ENCODE peak calls at places on chromosomes 3 and 15, in four cellular contexts. E, R, C and O are unnamed samples.

GRCh38 chr15:39281094-39281493 is 299.8 kb upstream of the THBS1 start:
- DNase-seq in E (peak), R (no peak), C (no peak), O (no peak)

GRCh38 chr3:54138937-54139547 is 16.7 kb downstream of the CACNA2D3 start:
- DNase-seq in E (no peak), R (no peak), C (no peak), O (no peak)

GRCh38 chr3:47825590-47825989 is 22.7 kb downstream of the DHX30 start:
- DNase-seq in R (no peak), E (no peak), C (peak), O (no peak)

GRCh38 chr3:60770532-60770931 is 480.7 kb downstream of the FHIT start:
- DNase-seq in C (no peak), E (no peak), R (no peak), O (no peak)

GRCh38 chr15:96327155-96327741 is 3.3 kb upstream of the NR2F2 start:
- DNase-seq in R (no peak), C (peak), E (peak), O (peak)

GRCh38 chr15:65979837-65980236 is 110.5 kb downstream of the RAB11A start:
- DNase-seq in E (no peak), C (no peak), R (no peak), O (no peak)

GRCh38 chr3:77038928-77039605 is 832 bp upstream of the ROBO2 start:
- DNase-seq in E (peak), R (no peak), C (no peak), O (no peak)

GRCh38 chr3:190131329-190131728 is 10.6 kb upstream of the P3H2 start:
- DNase-seq in R (no peak), E (peak), C (no peak), O (no peak)

GRCh38 chr3:179666436-179667035 is 13.7 kb downstream of the USP13 start:
- DNase-seq in R (no peak), C (no peak), E (no peak), O (no peak)

GRCh38 chr15:59828871-59829270 is 139.8 kb upstream of the BNIP2 start:
- DNase-seq in C (no peak), R (no peak), E (no peak), O (no peak)

GRCh38 chr15:59830873-59831272 is 141.8 kb upstream of the BNIP2 start:
- DNase-seq in C (no peak), E (no peak), R (no peak), O (no peak)

GRCh38 chr15:59828262-59828661 is 139.1 kb upstream of the BNIP2 start:
- DNase-seq in C (no peak), R (no peak), E (no peak), O (no peak)

GRCh38 chr15:59830143-59830542 is 141.0 kb upstream of the BNIP2 start:
- DNase-seq in R (no peak), C (no peak), E (no peak), O (no peak)

DNA sequence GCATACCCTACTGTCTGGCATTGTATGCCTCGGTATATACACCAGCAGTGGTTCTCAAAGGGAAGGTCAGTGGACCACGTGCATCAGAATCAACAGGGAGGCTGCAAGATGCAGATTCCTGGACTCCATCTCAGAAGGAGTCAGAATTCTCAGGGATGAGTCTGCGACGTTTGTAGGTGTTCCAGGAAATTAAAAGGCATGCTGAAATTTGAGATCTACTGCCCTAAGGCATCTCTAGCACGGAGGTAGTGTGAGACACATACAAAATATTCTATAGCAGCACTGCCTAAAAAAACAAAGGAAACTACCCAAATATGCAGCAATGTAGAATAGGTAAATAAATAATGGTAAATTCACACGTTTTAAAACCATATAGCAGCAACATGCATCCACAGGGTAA is 136.8 kb upstream of the BNIP2 start:
- DNase-seq in C (no peak), R (no peak), E (no peak), O (no peak)
- TF ChIP-seq CHD1 in C (no peak), R (no peak), E (no peak), O (no peak)

GRCh38 chr15:74891469-74891868 is 1.6 kb downstream of the MPI start:
- DNase-seq in C (no peak), R (no peak), E (no peak), O (no peak)

GRCh38 chr15:74888716-74889115 is 1.1 kb upstream of the MPI start:
- DNase-seq in E (no peak), C (no peak), R (no peak), O (no peak)

GRCh38 chr15:74889882-74890768 is at the start of gene MPI:
- DNase-seq in C (peak), E (peak), R (no peak), O (no peak)

GRCh38 chr15:74892313-74892712 is 2.5 kb downstream of the MPI start:
- DNase-seq in E (no peak), R (no peak), C (no peak), O (no peak)

DNA sequence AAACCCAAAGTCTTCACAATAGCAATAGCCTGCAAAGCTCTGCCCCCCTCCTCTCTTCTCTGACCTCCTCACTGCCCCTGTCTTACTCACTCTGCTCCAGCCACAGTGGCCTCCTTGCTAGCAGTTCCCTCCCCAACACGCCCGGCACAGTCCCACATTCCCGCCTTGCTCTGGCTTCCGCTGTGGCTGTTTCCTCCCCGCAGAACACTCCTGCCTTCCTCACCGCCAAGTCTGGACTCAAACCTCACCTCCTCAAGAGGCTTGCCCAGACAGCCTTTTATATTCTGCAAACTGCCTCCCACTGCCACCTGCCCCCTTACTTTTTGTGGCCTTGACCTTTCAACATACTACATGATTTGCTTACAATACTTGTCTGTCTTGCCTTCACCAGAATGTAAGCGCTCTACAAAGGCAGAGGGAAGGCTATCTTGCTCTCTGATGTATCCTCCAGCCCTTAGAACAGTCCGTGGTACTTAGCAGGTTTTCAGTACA is 406 bp upstream of the MPI start:
- DNase-seq in C (peak), E (peak), R (no peak), O (no peak)
- TF ChIP-seq CHD1 in C (no peak), E (no peak), R (no peak), O (no peak)

GRCh38 chr3:170813261-170813660 is 56.7 kb downstream of the RPL22L1 start:
- DNase-seq in R (no peak), C (no peak), E (no peak), O (no peak)

GRCh38 chr3:170816341-170816740 is 53.7 kb downstream of the RPL22L1 start:
- DNase-seq in E (no peak), R (no peak), C (no peak), O (no peak)

GRCh38 chr3:170815340-170815739 is 54.7 kb downstream of the RPL22L1 start:
- DNase-seq in C (peak), E (no peak), R (no peak), O (no peak)

GRCh38 chr3:170814822-170815221 is 55.2 kb downstream of the RPL22L1 start:
- DNase-seq in E (no peak), R (no peak), C (no peak), O (no peak)

GRCh38 chr3:170815930-170816329 is 54.1 kb downstream of the RPL22L1 start:
- DNase-seq in C (no peak), E (no peak), R (no peak), O (no peak)
- TF ChIP-seq CHD1 in C (no peak), E (no peak), R (no peak), O (no peak)

GRCh38 chr3:170752571-170753155 is 117.3 kb downstream of the RPL22L1 start:
- DNase-seq in C (no peak), R (no peak), E (no peak), O (no peak)

GRCh38 chr3:170749765-170750477 is 120.1 kb downstream of the RPL22L1 start:
- DNase-seq in E (peak), C (no peak), R (no peak), O (no peak)

GRCh38 chr3:170750478-170750830 is 119.5 kb downstream of the RPL22L1 start:
- DNase-seq in C (no peak), R (no peak), E (no peak), O (no peak)

GRCh38 chr3:170751894-170752283 is 118.1 kb downstream of the RPL22L1 start:
- DNase-seq in C (no peak), E (peak), R (no peak), O (no peak)

DNA sequence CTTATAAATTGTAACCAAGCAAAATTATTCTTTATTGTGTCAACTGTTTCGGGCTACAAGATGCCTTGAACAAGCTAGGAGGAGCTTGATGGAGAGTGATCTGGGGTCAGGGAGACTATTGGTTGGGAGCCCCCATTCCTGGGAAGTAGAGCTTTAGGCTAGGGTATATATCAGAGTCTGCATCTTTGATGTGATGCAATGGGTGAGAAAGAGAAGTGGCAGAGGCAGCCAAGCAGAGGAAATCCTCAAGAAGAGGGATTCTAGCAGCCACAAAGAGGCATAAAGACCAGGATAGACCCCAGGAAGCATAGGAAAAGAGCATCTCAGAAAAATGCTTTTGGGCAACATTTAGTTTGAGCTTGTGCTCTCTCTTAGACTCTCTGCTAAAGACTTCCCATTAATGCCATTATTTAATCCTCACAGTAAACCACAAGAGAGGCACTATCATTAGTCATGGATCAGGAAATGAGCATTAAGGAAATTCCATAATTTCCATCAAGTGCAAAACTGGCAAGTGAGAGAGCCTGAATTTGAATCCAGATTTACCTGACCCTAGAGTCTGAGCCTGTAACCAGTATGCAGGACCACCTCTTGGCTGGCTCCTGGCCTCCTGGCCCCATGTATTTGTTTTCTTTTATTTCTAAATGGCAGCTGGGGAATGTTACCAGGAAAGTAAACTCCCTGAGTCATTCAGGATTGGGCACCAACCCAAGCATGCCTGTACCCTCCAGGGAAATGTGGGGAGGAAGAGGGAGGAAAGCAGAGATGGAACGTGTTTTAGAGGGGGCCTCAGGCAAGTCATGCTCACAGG is 118.7 kb downstream of the RPL22L1 start:
- DNase-seq in E (peak), R (no peak), C (no peak), O (no peak)
- TF ChIP-seq CHD1 in E (no peak), R (no peak), C (no peak), O (no peak)

GRCh38 chr15:40633178-40633577 is 39.1 kb downstream of the KNL1 start:
- DNase-seq in E (peak), C (no peak), R (no peak), O (no peak)

DNA sequence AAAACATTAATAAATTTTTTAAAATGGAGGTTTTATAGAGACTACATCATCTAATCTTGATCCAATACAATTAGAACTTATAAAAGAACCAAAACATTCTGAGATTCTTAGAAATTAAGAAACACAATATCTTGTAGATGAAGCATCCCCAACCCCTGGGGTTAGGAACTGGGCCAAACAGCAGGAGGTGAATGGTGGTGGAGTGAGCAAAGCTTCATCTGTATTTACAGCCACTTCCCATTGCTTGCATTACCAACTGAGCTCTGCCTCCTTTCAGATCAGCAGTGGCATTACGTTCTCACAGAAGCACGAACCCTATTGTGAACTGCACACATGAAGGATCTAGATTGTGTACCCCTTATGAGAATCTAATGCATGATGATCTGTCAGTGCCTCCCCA is 36.3 kb downstream of the KNL1 start:
- DNase-seq in R (no peak), E (no peak), C (no peak), O (no peak)
- TF ChIP-seq CHD1 in R (no peak), E (no peak), C (no peak), O (no peak)

DNA sequence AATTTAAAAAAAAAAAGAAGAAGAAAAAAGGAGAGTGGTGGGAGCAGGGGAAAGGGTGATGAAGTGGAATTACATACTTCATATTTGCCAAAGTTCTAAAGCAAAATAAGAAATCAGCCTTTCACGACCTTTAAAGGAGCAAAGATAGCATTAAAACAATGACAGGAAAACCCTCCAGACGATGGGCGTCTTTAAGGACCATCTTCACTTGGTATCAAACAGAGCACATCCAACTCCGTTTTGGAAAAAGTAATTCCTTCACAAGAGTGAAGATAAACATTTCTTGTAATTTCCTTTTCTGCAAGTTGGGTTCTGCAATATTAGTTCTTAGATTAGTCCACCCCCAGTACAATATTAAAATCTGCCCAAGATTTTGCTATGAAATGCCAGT is 32.8 kb downstream of the FRMD4B start:
- DNase-seq in E (no peak), C (no peak), R (no peak), O (no peak)
- TF ChIP-seq CHD1 in E (no peak), C (no peak), R (no peak), O (no peak)

GRCh38 chr3:172846706-172847105 is 96.2 kb downstream of the ECT2 start:
- DNase-seq in E (no peak), C (no peak), R (no peak), O (no peak)
- TF ChIP-seq CHD1 in E (no peak), C (no peak), R (no peak), O (no peak)

GRCh38 chr3:112149136-112149535 is 16.1 kb upstream of the GCSAM start:
- DNase-seq in E (no peak), R (no peak), C (no peak), O (no peak)

GRCh38 chr3:112140584-112140983 is 7.5 kb upstream of the GCSAM start:
- DNase-seq in E (no peak), C (no peak), R (no peak), O (no peak)

GRCh38 chr3:112143251-112143650 is 10.2 kb upstream of the GCSAM start:
- DNase-seq in C (no peak), R (no peak), E (no peak), O (no peak)

DNA sequence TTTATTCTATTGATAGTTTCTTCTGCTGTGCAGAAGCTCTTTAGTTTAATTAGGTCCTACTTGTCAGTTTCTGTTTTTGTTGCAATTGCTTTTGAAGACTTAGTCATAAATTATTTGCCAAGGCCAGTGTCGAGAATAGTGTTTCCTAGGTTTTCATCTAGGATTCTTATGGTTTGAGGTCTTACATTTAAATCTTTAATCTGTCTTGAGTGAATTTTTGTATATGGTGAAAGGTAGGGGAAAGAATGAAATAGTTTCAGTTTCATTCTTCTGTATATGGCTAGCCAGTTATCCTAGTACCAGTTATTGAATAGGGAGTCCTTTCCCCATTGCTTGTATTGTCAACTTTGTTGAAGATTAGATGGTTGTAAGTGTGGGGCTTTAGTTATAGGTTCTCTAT is 10.6 kb upstream of the GCSAM start:
- DNase-seq in C (no peak), R (no peak), E (no peak), O (no peak)
- TF ChIP-seq CHD1 in C (no peak), R (no peak), E (no peak), O (no peak)

GRCh38 chr15:42150246-42150970 is 6.0 kb downstream of the PLA2G4F start:
- DNase-seq in C (no peak), R (no peak), E (no peak), O (no peak)

GRCh38 chr15:42151012-42151615 is 5.3 kb downstream of the PLA2G4F start:
- DNase-seq in C (no peak), E (no peak), R (no peak), O (no peak)

GRCh38 chr15:42152921-42153680 is 3.3 kb downstream of the PLA2G4F start:
- DNase-seq in R (no peak), E (no peak), C (no peak), O (no peak)

GRCh38 chr15:42152196-42152920 is 4.1 kb downstream of the PLA2G4F start:
- DNase-seq in C (no peak), E (no peak), R (no peak), O (no peak)

GRCh38 chr15:42151736-42152135 is 4.7 kb downstream of the PLA2G4F start:
- DNase-seq in C (no peak), R (no peak), E (no peak), O (no peak)
- TF ChIP-seq CHD1 in C (no peak), R (no peak), E (no peak), O (no peak)